ENCODE peak calls at places on chromosomes 7 and 10, in six cellular contexts. U, Z, T, P, G and K are unnamed samples.

GRCh38 chr7:46168671-46169383 is 247.8 kb upstream of the IGFBP3 start:
- DNase-seq in P (peak; percentile 72), T (no peak), Z (peak; percentile 74), U (no peak), G (peak; percentile 32), K (no peak)

GRCh38 chr7:97005764-97006145 is 402 bp downstream of the DLX6 start:
- DNase-seq in P (no peak), U (no peak), G (no peak), T (no peak), Z (no peak), K (no peak)

GRCh38 chr10:103227416-103227815 is 18.3 kb upstream of the RPEL1 start:
- DNase-seq in G (peak; percentile 19), T (no peak), P (peak; percentile 29), Z (peak; percentile 66), U (no peak), K (no peak)

GRCh38 chr10:34916368-34916767 is 101.3 kb upstream of the PARD3 start:
- DNase-seq in G (peak; percentile 92), Z (no peak), U (no peak), P (peak; percentile 94), T (peak; percentile 68), K (no peak)

GRCh38 chr10:72563327-72563932 is 62.4 kb downstream of the MICU1 start:
- DNase-seq in U (no peak), Z (no peak), G (no peak), T (no peak), P (no peak), K (no peak)

GRCh38 chr10:120963053-120963533 is 111.9 kb downstream of the WDR11 start:
- DNase-seq in P (no peak), Z (peak; percentile 43), U (peak; percentile 44), G (no peak), T (no peak), K (peak; percentile 6)

GRCh38 chr10:28294169-28294532 is 8.7 kb downstream of the MPP7 start:
- DNase-seq in U (no peak), G (no peak), Z (no peak), T (no peak), P (no peak), K (no peak)

GRCh38 chr10:49798275-49798674 is 36.2 kb upstream of the OGDHL start:
- DNase-seq in T (no peak), U (no peak), Z (no peak), G (no peak), P (no peak), K (no peak)

GRCh38 chr7:99943641-99944507 is 14.5 kb upstream of the GJC3 start:
- DNase-seq in G (no peak), P (no peak), U (no peak), T (no peak), Z (no peak), K (no peak)

GRCh38 chr10:49539320-49539885 is 482 bp upstream of the ERCC6 start:
- DNase-seq in G (peak; percentile 69), U (peak; percentile 15), Z (peak; percentile 67), T (peak; percentile 72), P (peak; percentile 52), K (no peak)

GRCh38 chr10:77628906-77629730 is 8.5 kb downstream of the KCNMA1 start:
- DNase-seq in G (peak; percentile 31), U (no peak), P (peak; percentile 58), T (no peak), Z (no peak), K (no peak)

GRCh38 chr7:27185013-27185707 is at the start of gene HOXA11:
- DNase-seq in G (peak; percentile 92), T (no peak), U (peak; percentile 4), Z (no peak), P (peak; percentile 20), K (no peak)

GRCh38 chr7:29825750-29826529 is 19.6 kb downstream of the WIPF3 start:
- DNase-seq in U (no peak), P (no peak), T (no peak), Z (peak; percentile 54), G (no peak), K (no peak)

GRCh38 chr7:85730016-85730415 is 543.2 kb upstream of the SEMA3D start:
- DNase-seq in T (peak; percentile 69), U (no peak), Z (no peak), P (no peak), G (peak; percentile 51), K (no peak)

GRCh38 chr10:97371696-97372095 is 29.4 kb downstream of the RRP12 start:
- DNase-seq in P (no peak), T (no peak), Z (no peak), U (no peak), G (no peak), K (no peak)

GRCh38 chr10:95431900-95432342 is 129.2 kb downstream of the SORBS1 start:
- DNase-seq in G (no peak), U (no peak), T (no peak), P (no peak), Z (no peak), K (no peak)

GRCh38 chr10:95428702-95429101 is 132.5 kb downstream of the SORBS1 start:
- DNase-seq in U (no peak), G (no peak), T (no peak), P (no peak), Z (no peak), K (peak; percentile 43)

GRCh38 chr10:95430231-95430951 is 130.8 kb downstream of the SORBS1 start:
- DNase-seq in T (peak; percentile 74), G (peak; percentile 71), U (peak; percentile 46), P (peak; percentile 44), Z (peak; percentile 72), K (no peak)

GRCh38 chr10:95426482-95426881 is 134.7 kb downstream of the SORBS1 start:
- DNase-seq in T (no peak), G (no peak), Z (no peak), P (no peak), U (no peak), K (no peak)

DNA sequence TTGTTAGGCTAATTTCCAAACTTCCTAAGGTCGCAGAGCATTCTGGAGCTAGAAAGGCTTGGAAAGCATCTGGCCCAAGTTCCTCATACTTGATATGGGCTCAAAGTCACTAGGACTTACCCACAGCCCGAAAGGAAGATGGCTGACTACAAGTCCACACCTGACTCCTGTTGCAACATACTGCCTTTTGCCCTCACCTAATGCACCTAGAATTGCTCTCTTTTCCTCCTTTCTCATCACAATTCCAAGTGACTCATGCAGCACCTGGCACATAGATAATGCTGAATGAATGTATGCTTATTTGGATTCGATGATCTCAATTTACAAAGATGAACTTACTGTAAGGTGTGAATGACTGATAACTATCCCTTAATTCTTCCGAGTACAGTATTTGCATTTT is 131.5 kb downstream of the SORBS1 start:
- DNase-seq in G (no peak), T (no peak), P (no peak), U (no peak), Z (peak; percentile 94), K (no peak)
- H3K27ac ChIP-seq in G (no peak overlapping the region), T (no peak overlapping the region), P (no peak overlapping the region), U (no peak overlapping the region), Z (no peak overlapping the region), K (no peak overlapping the region)

DNA sequence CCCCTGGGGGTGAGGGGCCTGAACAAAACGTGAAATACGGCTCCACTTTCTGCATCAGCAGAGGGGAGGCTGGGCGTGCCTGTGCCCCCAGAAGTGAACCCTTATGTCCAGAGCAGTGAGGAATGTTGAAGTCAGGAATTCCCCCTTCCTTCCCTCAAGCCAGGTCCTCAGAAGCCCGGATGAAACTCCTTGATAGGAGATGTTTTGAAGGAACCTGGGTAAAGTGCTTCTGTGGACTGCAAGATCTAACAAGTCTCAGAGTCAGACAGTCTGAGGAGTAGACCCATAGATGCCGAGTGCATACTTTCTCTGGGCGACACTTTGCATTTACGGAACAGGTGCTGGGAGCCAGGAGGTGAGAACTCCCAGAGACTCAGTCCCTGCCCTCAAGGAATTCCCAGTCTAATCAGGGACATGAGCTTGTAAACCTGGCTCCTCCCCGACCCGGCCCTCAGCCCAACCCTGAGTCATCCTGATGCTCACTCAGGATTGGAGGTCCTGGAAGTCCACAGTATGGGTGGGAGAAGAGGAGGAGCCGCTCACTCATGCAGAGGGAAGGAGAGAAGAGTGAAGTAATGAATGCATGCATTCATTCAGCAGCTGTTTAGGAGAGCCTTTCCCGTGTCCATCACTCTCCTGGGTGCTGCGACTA is 179.5 kb upstream of the ITGB1 start:
- DNase-seq in G (no peak), P (no peak), U (no peak), T (no peak), Z (peak; percentile 16), K (no peak)
- H3K27ac ChIP-seq in G (peak overlapping the region; percentile 58), P (peak overlapping the region; percentile 58), U (no peak overlapping the region), T (no peak overlapping the region), Z (no peak overlapping the region), K (no peak overlapping the region)

GRCh38 chr10:131971591-131971990 is 10.1 kb downstream of the BNIP3 start:
- DNase-seq in Z (no peak), T (no peak), U (no peak), G (no peak), P (no peak), K (no peak)

GRCh38 chr10:131974034-131974817 is 7.5 kb downstream of the BNIP3 start:
- DNase-seq in U (no peak), Z (no peak), T (no peak), G (no peak), P (no peak), K (no peak)

GRCh38 chr10:131973160-131973951 is 8.4 kb downstream of the BNIP3 start:
- DNase-seq in T (no peak), Z (no peak), U (no peak), P (no peak), G (no peak), K (no peak)

GRCh38 chr10:131970946-131971345 is 10.8 kb downstream of the BNIP3 start:
- DNase-seq in T (no peak), Z (no peak), U (no peak), G (no peak), P (no peak), K (no peak)

GRCh38 chr10:131972474-131973071 is 9.2 kb downstream of the BNIP3 start:
- DNase-seq in G (no peak), T (peak; percentile 67), U (no peak), P (peak; percentile 36), Z (peak; percentile 18), K (no peak)
- H3K27ac ChIP-seq in G (no peak overlapping the region), T (peak overlapping the region; percentile 72), U (no peak overlapping the region), P (no peak overlapping the region), Z (peak overlapping the region; percentile 32), K (no peak overlapping the region)

GRCh38 chr10:12499066-12499465 is 149.7 kb downstream of the CAMK1D start:
- DNase-seq in T (no peak), U (no peak), P (peak; percentile 20), G (no peak), Z (no peak), K (no peak)
- H3K27ac ChIP-seq in T (no peak overlapping the region), U (no peak overlapping the region), P (no peak overlapping the region), G (no peak overlapping the region), Z (no peak overlapping the region), K (no peak overlapping the region)

GRCh38 chr10:68537796-68538195 is 10.5 kb upstream of the SLC25A16 start:
- DNase-seq in G (no peak), P (no peak), Z (no peak), U (no peak), T (no peak), K (no peak)

GRCh38 chr10:68536973-68537372 is 9.7 kb upstream of the SLC25A16 start:
- DNase-seq in T (no peak), G (no peak), U (no peak), P (no peak), Z (no peak), K (no peak)

GRCh38 chr10:68543004-68543918 is 15.9 kb upstream of the SLC25A16 start:
- DNase-seq in Z (no peak), G (peak; percentile 82), U (no peak), T (peak; percentile 43), P (peak; percentile 84), K (no peak)

DNA sequence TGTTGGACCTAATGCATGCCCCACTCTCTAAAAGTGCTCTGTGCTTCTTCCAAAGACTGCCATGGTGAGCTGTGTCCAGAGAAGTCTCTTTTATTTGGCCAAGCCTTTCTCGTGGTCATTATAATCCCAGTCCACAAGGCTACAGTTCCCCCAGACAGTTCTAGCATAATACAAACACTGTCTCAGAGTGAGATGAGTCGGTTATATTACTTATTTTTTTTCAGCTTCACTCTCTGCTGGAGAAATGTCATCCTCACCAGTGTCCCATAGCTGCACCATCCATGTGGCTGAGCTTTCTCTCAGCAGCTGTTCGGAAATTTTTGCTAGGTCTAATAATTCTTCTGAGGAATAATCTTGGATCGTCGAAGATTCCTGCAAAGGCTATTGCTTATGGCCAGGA is 14.7 kb upstream of the SLC25A16 start:
- DNase-seq in Z (no peak), P (peak; percentile 53), T (peak; percentile 8), G (peak; percentile 80), U (no peak), K (no peak)
- H3K27ac ChIP-seq in Z (no peak overlapping the region), P (no peak overlapping the region), T (no peak overlapping the region), G (peak overlapping the region; percentile 47), U (no peak overlapping the region), K (no peak overlapping the region)